ENCODE peak calls at places on chromosomes 2 and 18, in nine cellular contexts. One of them, this sample, is unnamed. For H3K9me3, the result is how much of the 10 kb centered on the place peaks cover.

GRCh38 chr2:23475473-23475872 is 90.5 kb downstream of the KLHL29 start:
- DNase-seq in H9: no peak
- DNase-seq in heart right ventricle: no peak
- DNase-seq in small intestine: no peak
- DNase-seq in CD4-positive, alpha-beta T cell: no peak
- DNase-seq in suprapubic skin: no peak
- DNase-seq in cardiac muscle cell: no peak
- DNase-seq in AG04450: no peak
- DNase-seq in aorta: no peak
- DNase-seq in this sample: no peak

GRCh38 chr2:72893594-72894319 is 6.5 kb downstream of the SPR start:
- DNase-seq in H9: peak
- DNase-seq in heart right ventricle: peak
- DNase-seq in small intestine: peak
- DNase-seq in CD4-positive, alpha-beta T cell: no peak
- DNase-seq in suprapubic skin: no peak
- DNase-seq in cardiac muscle cell: peak
- DNase-seq in AG04450: peak
- DNase-seq in aorta: no peak
- DNase-seq in this sample: no peak

GRCh38 chr2:150090031-150090430 is 397.4 kb downstream of the RND3 start:
- DNase-seq in H9: no peak
- DNase-seq in heart right ventricle: no peak
- DNase-seq in small intestine: no peak
- DNase-seq in CD4-positive, alpha-beta T cell: no peak
- DNase-seq in suprapubic skin: no peak
- DNase-seq in cardiac muscle cell: peak
- DNase-seq in AG04450: no peak
- DNase-seq in aorta: no peak
- DNase-seq in this sample: no peak

GRCh38 chr2:105595536-105595935 is 149.2 kb upstream of the NCK2 start:
- DNase-seq in H9: peak
- DNase-seq in heart right ventricle: no peak
- DNase-seq in small intestine: no peak
- DNase-seq in CD4-positive, alpha-beta T cell: no peak
- DNase-seq in suprapubic skin: no peak
- DNase-seq in cardiac muscle cell: no peak
- DNase-seq in AG04450: no peak
- DNase-seq in aorta: no peak
- DNase-seq in this sample: no peak

GRCh38 chr18:3442894-3443293 is 7.1 kb upstream of the TGIF1 start:
- DNase-seq in H9: no peak
- DNase-seq in heart right ventricle: no peak
- DNase-seq in small intestine: no peak
- DNase-seq in CD4-positive, alpha-beta T cell: no peak
- DNase-seq in suprapubic skin: no peak
- DNase-seq in cardiac muscle cell: no peak
- DNase-seq in AG04450: no peak
- DNase-seq in aorta: no peak
- DNase-seq in this sample: no peak

GRCh38 chr18:10745971-10746370 is 220.1 kb downstream of the NAPG start:
- DNase-seq in H9: no peak
- DNase-seq in heart right ventricle: no peak
- DNase-seq in small intestine: no peak
- DNase-seq in CD4-positive, alpha-beta T cell: no peak
- DNase-seq in suprapubic skin: no peak
- DNase-seq in cardiac muscle cell: peak
- DNase-seq in AG04450: no peak
- DNase-seq in aorta: no peak
- DNase-seq in this sample: no peak

GRCh38 chr2:201466050-201466660 is 14.6 kb downstream of the STRADB start:
- DNase-seq in H9: no peak
- DNase-seq in heart right ventricle: no peak
- DNase-seq in small intestine: peak
- DNase-seq in CD4-positive, alpha-beta T cell: no peak
- DNase-seq in suprapubic skin: no peak
- DNase-seq in cardiac muscle cell: no peak
- DNase-seq in AG04450: no peak
- DNase-seq in aorta: no peak
- DNase-seq in this sample: no peak

GRCh38 chr2:85956647-85957039 is 67.9 kb upstream of the ST3GAL5 start:
- DNase-seq in H9: no peak
- DNase-seq in heart right ventricle: no peak
- DNase-seq in small intestine: no peak
- DNase-seq in CD4-positive, alpha-beta T cell: no peak
- DNase-seq in suprapubic skin: no peak
- DNase-seq in cardiac muscle cell: no peak
- DNase-seq in AG04450: no peak
- DNase-seq in aorta: no peak
- DNase-seq in this sample: no peak

GRCh38 chr2:219286436-219287115 is 7.4 kb downstream of the DNAJB2 start:
- DNase-seq in H9: no peak
- DNase-seq in heart right ventricle: no peak
- DNase-seq in small intestine: no peak
- DNase-seq in CD4-positive, alpha-beta T cell: no peak
- DNase-seq in suprapubic skin: peak
- DNase-seq in cardiac muscle cell: no peak
- DNase-seq in AG04450: no peak
- DNase-seq in aorta: peak
- DNase-seq in this sample: no peak
- H3K27ac ChIP-seq in H9: no peak
- H3K27ac ChIP-seq in heart right ventricle: peak
- H3K27ac ChIP-seq in small intestine: no peak
- H3K27ac ChIP-seq in CD4-positive, alpha-beta T cell: no peak
- H3K27ac ChIP-seq in suprapubic skin: peak
- H3K27ac ChIP-seq in cardiac muscle cell: peak
- H3K27ac ChIP-seq in AG04450: peak
- H3K27ac ChIP-seq in aorta: no peak
- H3K27ac ChIP-seq in this sample: peak

DNA sequence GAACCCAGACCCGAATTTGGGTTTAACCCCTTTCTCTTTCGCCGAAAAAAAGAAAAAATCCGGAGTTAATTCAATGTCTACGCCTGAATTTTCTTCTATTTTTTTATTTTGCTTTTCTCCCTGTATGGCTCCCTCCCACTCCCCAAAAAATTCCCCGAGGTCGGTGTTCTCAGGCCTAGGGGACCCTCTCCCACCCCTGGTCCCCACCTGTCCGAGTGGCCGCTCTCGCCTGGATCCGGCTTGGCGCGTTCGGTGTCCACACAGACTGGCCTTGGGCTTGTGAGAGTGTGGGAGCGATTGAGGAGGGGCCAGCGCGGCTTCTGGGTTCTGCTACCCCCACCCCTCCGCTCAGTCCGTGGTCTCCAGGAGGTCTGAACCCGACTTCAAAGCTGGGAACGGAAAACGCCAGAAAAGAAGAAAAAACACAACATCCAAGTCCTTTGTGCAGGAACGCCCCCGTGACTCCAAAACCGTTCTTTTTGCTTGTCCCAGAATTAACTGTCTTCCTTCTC is 5.7 kb upstream of the EN1 start:
- DNase-seq in H9: no peak
- DNase-seq in heart right ventricle: no peak
- DNase-seq in small intestine: no peak
- DNase-seq in CD4-positive, alpha-beta T cell: no peak
- DNase-seq in suprapubic skin: no peak
- DNase-seq in cardiac muscle cell: no peak
- DNase-seq in AG04450: no peak
- DNase-seq in aorta: no peak
- DNase-seq in this sample: no peak
- H3K9me3 ChIP-seq in H9: under half
- H3K9me3 ChIP-seq in heart right ventricle: under half
- H3K9me3 ChIP-seq in small intestine: under half
- H3K9me3 ChIP-seq in CD4-positive, alpha-beta T cell: under half
- H3K9me3 ChIP-seq in suprapubic skin: under half
- H3K9me3 ChIP-seq in cardiac muscle cell: under half
- H3K9me3 ChIP-seq in AG04450: under half
- H3K9me3 ChIP-seq in aorta: under half
- H3K9me3 ChIP-seq in this sample: under half

GRCh38 chr2:27663463-27664244 is at the start of the genes SLC4A1AP and SUPT7L:
- DNase-seq in H9: peak
- DNase-seq in heart right ventricle: peak
- DNase-seq in small intestine: peak
- DNase-seq in CD4-positive, alpha-beta T cell: peak
- DNase-seq in suprapubic skin: peak
- DNase-seq in cardiac muscle cell: peak
- DNase-seq in AG04450: peak
- DNase-seq in aorta: peak
- DNase-seq in this sample: peak
- H3K27ac ChIP-seq in H9: peak
- H3K27ac ChIP-seq in heart right ventricle: peak
- H3K27ac ChIP-seq in small intestine: peak
- H3K27ac ChIP-seq in CD4-positive, alpha-beta T cell: peak
- H3K27ac ChIP-seq in suprapubic skin: peak
- H3K27ac ChIP-seq in cardiac muscle cell: peak
- H3K27ac ChIP-seq in AG04450: peak
- H3K27ac ChIP-seq in aorta: peak
- H3K27ac ChIP-seq in this sample: peak

GRCh38 chr2:14079576-14079975 is 552.9 kb upstream of the LRATD1 start:
- DNase-seq in H9: no peak
- DNase-seq in heart right ventricle: no peak
- DNase-seq in small intestine: no peak
- DNase-seq in CD4-positive, alpha-beta T cell: no peak
- DNase-seq in suprapubic skin: no peak
- DNase-seq in cardiac muscle cell: no peak
- DNase-seq in AG04450: no peak
- DNase-seq in aorta: no peak
- DNase-seq in this sample: no peak
- H3K9me3 ChIP-seq in H9: under half
- H3K9me3 ChIP-seq in heart right ventricle: under half
- H3K9me3 ChIP-seq in small intestine: under half
- H3K9me3 ChIP-seq in CD4-positive, alpha-beta T cell: under half
- H3K9me3 ChIP-seq in suprapubic skin: under half
- H3K9me3 ChIP-seq in cardiac muscle cell: under half
- H3K9me3 ChIP-seq in AG04450: under half
- H3K9me3 ChIP-seq in aorta: under half
- H3K9me3 ChIP-seq in this sample: under half

GRCh38 chr2:188076149-188077056 is 215.3 kb upstream of the GULP1 start:
- DNase-seq in H9: no peak
- DNase-seq in heart right ventricle: no peak
- DNase-seq in small intestine: no peak
- DNase-seq in CD4-positive, alpha-beta T cell: no peak
- DNase-seq in suprapubic skin: no peak
- DNase-seq in cardiac muscle cell: no peak
- DNase-seq in AG04450: no peak
- DNase-seq in aorta: no peak
- DNase-seq in this sample: no peak
- H3K27ac ChIP-seq in H9: no peak
- H3K27ac ChIP-seq in heart right ventricle: no peak
- H3K27ac ChIP-seq in small intestine: no peak
- H3K27ac ChIP-seq in CD4-positive, alpha-beta T cell: no peak
- H3K27ac ChIP-seq in suprapubic skin: no peak
- H3K27ac ChIP-seq in cardiac muscle cell: no peak
- H3K27ac ChIP-seq in AG04450: no peak
- H3K27ac ChIP-seq in aorta: no peak
- H3K27ac ChIP-seq in this sample: no peak

DNA sequence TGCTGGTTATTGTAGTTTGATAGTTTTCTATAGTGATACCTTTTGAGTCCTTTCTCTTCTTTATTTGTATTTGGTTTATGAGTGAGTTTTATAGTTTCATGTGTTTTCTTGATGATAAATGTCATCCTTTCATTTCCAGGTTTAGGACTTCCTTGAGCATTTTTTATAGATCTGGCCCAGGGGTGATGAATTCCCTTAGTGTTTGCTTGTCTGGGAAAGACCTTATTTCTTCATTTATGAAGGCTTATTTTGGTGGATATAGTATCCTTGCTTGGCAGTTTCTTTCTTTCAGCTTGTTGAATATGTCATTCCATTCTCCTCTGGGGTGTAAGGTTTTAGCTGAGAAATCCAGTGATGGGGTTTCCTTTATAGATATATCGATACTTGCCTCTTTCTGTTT is 53.9 kb downstream of the OTX1 start:
- DNase-seq in H9: no peak
- DNase-seq in heart right ventricle: no peak
- DNase-seq in small intestine: no peak
- DNase-seq in CD4-positive, alpha-beta T cell: no peak
- DNase-seq in suprapubic skin: no peak
- DNase-seq in cardiac muscle cell: no peak
- DNase-seq in AG04450: no peak
- DNase-seq in aorta: no peak
- DNase-seq in this sample: no peak
- H3K9me3 ChIP-seq in H9: under half
- H3K9me3 ChIP-seq in heart right ventricle: under half
- H3K9me3 ChIP-seq in small intestine: under half
- H3K9me3 ChIP-seq in CD4-positive, alpha-beta T cell: under half
- H3K9me3 ChIP-seq in suprapubic skin: under half
- H3K9me3 ChIP-seq in cardiac muscle cell: under half
- H3K9me3 ChIP-seq in AG04450: under half
- H3K9me3 ChIP-seq in aorta: under half
- H3K9me3 ChIP-seq in this sample: under half

DNA sequence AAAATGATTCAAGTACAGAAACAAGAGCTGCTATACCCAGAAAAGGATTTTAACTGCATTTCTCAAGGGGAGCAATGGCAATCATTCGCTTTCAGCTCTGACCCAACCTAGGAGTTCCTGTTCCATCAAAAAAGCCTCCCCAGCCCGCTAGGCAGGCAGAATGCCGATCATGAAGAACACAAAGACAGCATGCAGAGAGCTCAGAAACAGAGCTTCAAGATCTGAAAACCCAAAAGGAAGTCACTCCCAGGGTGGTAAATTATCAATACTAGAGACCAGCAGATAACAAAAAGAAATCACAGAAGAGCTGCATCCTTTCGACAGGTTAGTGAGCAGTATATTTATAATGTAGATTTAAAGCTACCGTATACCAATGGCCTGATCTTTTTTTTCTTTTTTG is 84.8 kb upstream of the CRIM1 start:
- DNase-seq in H9: peak
- DNase-seq in heart right ventricle: no peak
- DNase-seq in small intestine: no peak
- DNase-seq in CD4-positive, alpha-beta T cell: no peak
- DNase-seq in suprapubic skin: no peak
- DNase-seq in cardiac muscle cell: no peak
- DNase-seq in AG04450: no peak
- DNase-seq in aorta: no peak
- DNase-seq in this sample: no peak
- H3K27ac ChIP-seq in H9: peak
- H3K27ac ChIP-seq in heart right ventricle: no peak
- H3K27ac ChIP-seq in small intestine: no peak
- H3K27ac ChIP-seq in CD4-positive, alpha-beta T cell: no peak
- H3K27ac ChIP-seq in suprapubic skin: no peak
- H3K27ac ChIP-seq in cardiac muscle cell: no peak
- H3K27ac ChIP-seq in AG04450: no peak
- H3K27ac ChIP-seq in aorta: no peak
- H3K27ac ChIP-seq in this sample: no peak

DNA sequence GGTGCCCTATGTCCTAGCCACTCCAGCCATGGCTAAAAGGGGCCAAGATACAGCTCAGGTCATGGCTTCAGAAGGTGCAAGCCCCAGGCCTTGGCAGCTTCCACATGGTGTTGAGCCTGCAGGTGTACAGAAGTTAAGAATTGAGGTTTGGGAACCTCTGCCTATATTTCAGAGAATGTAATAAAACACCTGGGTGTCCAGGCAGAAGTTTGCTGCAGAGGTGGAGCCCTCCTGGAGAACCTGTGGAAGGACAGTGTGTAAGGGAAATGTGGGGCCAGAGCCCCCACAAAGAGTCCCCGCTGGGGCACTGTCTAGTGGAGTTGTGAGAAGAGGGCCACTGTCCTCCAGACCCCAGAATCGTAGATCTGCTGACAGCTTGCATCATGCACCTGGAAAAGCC is 74.1 kb downstream of the SMIM21 start:
- DNase-seq in H9: no peak
- DNase-seq in heart right ventricle: no peak
- DNase-seq in small intestine: no peak
- DNase-seq in CD4-positive, alpha-beta T cell: no peak
- DNase-seq in suprapubic skin: no peak
- DNase-seq in cardiac muscle cell: no peak
- DNase-seq in AG04450: no peak
- DNase-seq in aorta: no peak
- DNase-seq in this sample: no peak
- H3K9me3 ChIP-seq in H9: under half
- H3K9me3 ChIP-seq in heart right ventricle: under half
- H3K9me3 ChIP-seq in small intestine: under half
- H3K9me3 ChIP-seq in CD4-positive, alpha-beta T cell: under half
- H3K9me3 ChIP-seq in suprapubic skin: under half
- H3K9me3 ChIP-seq in cardiac muscle cell: under half
- H3K9me3 ChIP-seq in AG04450: under half
- H3K9me3 ChIP-seq in aorta: under half
- H3K9me3 ChIP-seq in this sample: under half

This sample was measured in uterus.